ENCODE peak calls at places on chromosomes 6 and 20, in nine cellular contexts. S, I, Z, K, U, W, L, O and E are unnamed samples.

GRCh38 chr6:133241901-133242760 is 974 bp downstream of the EYA4 start:
- DNase-seq in S (no peak), I (no peak), Z (no peak), K (peak), U (no peak), W (no peak), L (no peak), O (peak), E (no peak)

GRCh38 chr6:84825461-84825860 is 61.1 kb upstream of the TBX18 start:
- DNase-seq in S (no peak), I (no peak), Z (no peak), K (no peak), U (no peak), W (no peak), L (no peak), O (peak), E (peak)

GRCh38 chr20:58598271-58599015 is 52.6 kb upstream of the STX16 start:
- DNase-seq in S (no peak), I (no peak), Z (no peak), K (no peak), U (no peak), W (no peak), L (no peak), O (peak), E (peak)

GRCh38 chr20:62796699-62797491 is 622 bp downstream of the MRGBP start:
- DNase-seq in S (no peak), I (peak), Z (no peak), K (no peak), U (no peak), W (no peak), L (no peak), O (no peak), E (no peak)

GRCh38 chr6:118581489-118581959 is 33.4 kb downstream of the PLN start:
- DNase-seq in S (no peak), I (no peak), Z (no peak), K (no peak), U (no peak), W (no peak), L (no peak), O (peak), E (no peak)

GRCh38 chr6:33124525-33124901 is 48.7 kb downstream of the HLA-DPB1 start:
- DNase-seq in S (no peak), I (no peak), Z (no peak), K (no peak), U (no peak), W (no peak), L (no peak), O (no peak), E (no peak)

GRCh38 chr6:33585403-33586107 is 5.5 kb upstream of the BAK1 start:
- DNase-seq in S (no peak), I (peak), Z (peak), K (peak), U (peak), W (no peak), L (peak), O (peak), E (peak)

GRCh38 chr20:31516166-31516565 is 1.9 kb downstream of the HM13 start:
- DNase-seq in S (no peak), I (no peak), Z (no peak), K (no peak), U (no peak), W (no peak), L (no peak), O (no peak), E (no peak)

GRCh38 chr20:8749101-8749500 is 319.8 kb upstream of the PLCB4 start:
- DNase-seq in S (no peak), I (no peak), Z (no peak), K (no peak), U (no peak), W (no peak), L (no peak), O (peak), E (no peak)

GRCh38 chr20:46954490-46955038 is 59.9 kb downstream of the EYA2 start:
- DNase-seq in S (no peak), I (no peak), Z (no peak), K (no peak), U (no peak), W (no peak), L (no peak), O (peak), E (peak)

GRCh38 chr6:136089885-136090284 is 160.2 kb downstream of the MTFR2 start:
- DNase-seq in S (no peak), I (no peak), Z (no peak), K (no peak), U (no peak), W (no peak), L (no peak), O (no peak), E (no peak)

GRCh38 chr20:38059832-38060231 is 26.3 kb downstream of the RPRD1B start:
- DNase-seq in S (no peak), I (no peak), Z (no peak), K (no peak), U (no peak), W (no peak), L (no peak), O (no peak), E (no peak)

GRCh38 chr6:36827261-36828079 is 11.8 kb downstream of the CPNE5 start:
- DNase-seq in S (no peak), I (no peak), Z (no peak), K (peak), U (no peak), W (no peak), L (no peak), O (peak), E (peak)

GRCh38 chr6:16060039-16060438 is 68.8 kb upstream of the MYLIP start:
- DNase-seq in S (no peak), I (no peak), Z (no peak), K (no peak), U (peak), W (no peak), L (no peak), O (no peak), E (no peak)

GRCh38 chr20:57662313-57663240 is 42.4 kb upstream of the ZBP1 start:
- DNase-seq in S (no peak), I (no peak), Z (peak), K (no peak), U (no peak), W (no peak), L (no peak), O (no peak), E (no peak)

GRCh38 chr20:48875914-48876240 is 45.6 kb upstream of the ARFGEF2 start:
- DNase-seq in S (no peak), I (no peak), Z (no peak), K (no peak), U (no peak), W (no peak), L (no peak), O (peak), E (no peak)

GRCh38 chr6:26197736-26198625 is 110.8 kb downstream of the HFE start:
- DNase-seq in S (no peak), I (no peak), Z (no peak), K (no peak), U (peak), W (no peak), L (peak), O (peak), E (no peak)

GRCh38 chr6:137006056-137006455 is 38.7 kb downstream of the IL20RA start:
- DNase-seq in S (no peak), I (no peak), Z (no peak), K (no peak), U (no peak), W (no peak), L (no peak), O (no peak), E (no peak)

GRCh38 chr6:3351105-3351676 is 92.4 kb downstream of the PSMG4 start:
- DNase-seq in S (no peak), I (no peak), Z (no peak), K (no peak), U (no peak), W (no peak), L (no peak), O (no peak), E (no peak)

GRCh38 chr6:41740366-41741162 is 5.2 kb upstream of the TFEB start:
- DNase-seq in S (no peak), I (no peak), Z (no peak), K (no peak), U (no peak), W (no peak), L (no peak), O (no peak), E (no peak)

GRCh38 chr20:39993737-39994136 is 695.3 kb downstream of the MAFB start:
- DNase-seq in S (no peak), I (no peak), Z (no peak), K (no peak), U (no peak), W (no peak), L (no peak), O (no peak), E (no peak)

GRCh38 chr6:4008324-4009047 is 70.5 kb downstream of the FAM217A start:
- DNase-seq in S (no peak), I (no peak), Z (no peak), K (peak), U (peak), W (no peak), L (no peak), O (peak), E (no peak)

GRCh38 chr6:26021350-26022165 is 59.0 kb downstream of the TRIM38 start:
- DNase-seq in S (peak), I (peak), Z (peak), K (peak), U (peak), W (peak), L (peak), O (peak), E (peak)

GRCh38 chr20:4108495-4109306 is 93.3 kb upstream of the RNF24 start:
- DNase-seq in S (no peak), I (no peak), Z (peak), K (peak), U (peak), W (no peak), L (peak), O (peak), E (peak)

GRCh38 chr6:77332915-77333623 is 130.2 kb downstream of the HTR1B start:
- DNase-seq in S (no peak), I (no peak), Z (no peak), K (no peak), U (no peak), W (no peak), L (no peak), O (no peak), E (no peak)

GRCh38 chr20:63580796-63581461 is 6.9 kb upstream of the HELZ2 start:
- DNase-seq in S (no peak), I (no peak), Z (no peak), K (peak), U (no peak), W (no peak), L (peak), O (peak), E (no peak)

GRCh38 chr20:31806564-31807355 is 12.4 kb upstream of the MYLK2 start:
- DNase-seq in S (no peak), I (no peak), Z (no peak), K (no peak), U (no peak), W (no peak), L (no peak), O (no peak), E (no peak)

GRCh38 chr6:134663800-134664535 is 285.9 kb downstream of the ALDH8A1 start:
- DNase-seq in S (no peak), I (no peak), Z (no peak), K (no peak), U (no peak), W (no peak), L (no peak), O (peak), E (no peak)

GRCh38 chr6:34436803-34437643 is 11.2 kb upstream of the RPS10 start:
- DNase-seq in S (no peak), I (no peak), Z (no peak), K (no peak), U (no peak), W (no peak), L (no peak), O (no peak), E (no peak)

GRCh38 chr20:20211274-20211987 is 156.5 kb upstream of the INSM1 start:
- DNase-seq in S (no peak), I (no peak), Z (no peak), K (no peak), U (peak), W (no peak), L (no peak), O (no peak), E (peak)

GRCh38 chr6:27237089-27237723 is 10.3 kb upstream of the PRSS16 start:
- DNase-seq in S (no peak), I (no peak), Z (no peak), K (peak), U (no peak), W (no peak), L (no peak), O (peak), E (peak)

GRCh38 chr6:131175559-131175958 is 40.3 kb downstream of the AKAP7 start:
- DNase-seq in S (no peak), I (no peak), Z (no peak), K (no peak), U (no peak), W (no peak), L (no peak), O (peak), E (no peak)

GRCh38 chr6:148972481-148972880 is 225.7 kb downstream of the UST start:
- DNase-seq in S (no peak), I (no peak), Z (no peak), K (peak), U (peak), W (peak), L (peak), O (peak), E (no peak)

GRCh38 chr20:49233226-49233625 is 14.0 kb downstream of the DDX27 start:
- DNase-seq in S (no peak), I (no peak), Z (no peak), K (no peak), U (no peak), W (no peak), L (no peak), O (no peak), E (no peak)

GRCh38 chr6:7051780-7052440 is 55.9 kb upstream of the RREB1 start:
- DNase-seq in S (no peak), I (no peak), Z (peak), K (peak), U (peak), W (no peak), L (peak), O (peak), E (no peak)

GRCh38 chr6:148857817-148858390 is 111.1 kb downstream of the UST start:
- DNase-seq in S (no peak), I (no peak), Z (no peak), K (no peak), U (no peak), W (no peak), L (no peak), O (peak), E (peak)

GRCh38 chr20:31717478-31717946 is 5.2 kb downstream of the BCL2L1 start:
- DNase-seq in S (no peak), I (no peak), Z (no peak), K (no peak), U (no peak), W (no peak), L (no peak), O (no peak), E (no peak)